ENCODE peak calls at places on chromosome X, in four cellular contexts. E, C, R and K are unnamed samples.

GRCh38 chrX:130171446-130172126 is at the start of gene RAB33A:
- DNase-seq in E (peak; percentile 28), C (peak; percentile 55), R (peak; percentile 87), K (peak; percentile 25)

GRCh38 chrX:73577368-73577767 is 14.4 kb downstream of the CHIC1 start:
- DNase-seq in E (peak; percentile 7), C (no peak), R (no peak), K (no peak)

GRCh38 chrX:71870337-71871098 is 40.1 kb upstream of the NHSL2 start:
- DNase-seq in E (no peak), C (peak; percentile 5), R (no peak), K (peak; percentile 7)

GRCh38 chrX:9318213-9318612 is 146.6 kb upstream of the TBL1X start:
- DNase-seq in E (no peak), C (no peak), R (no peak), K (no peak)

GRCh38 chrX:153864561-153865320 is 21.2 kb downstream of the L1CAM start:
- DNase-seq in E (no peak), C (no peak), R (peak; percentile 70), K (no peak)

GRCh38 chrX:151085207-151085606 is 91.2 kb upstream of the GPR50 start:
- DNase-seq in E (no peak), C (no peak), R (no peak), K (no peak)

GRCh38 chrX:11040405-11040804 is 70.7 kb upstream of the HCCS start:
- DNase-seq in E (no peak), C (no peak), R (no peak), K (no peak)

GRCh38 chrX:151019837-151020236 is 36.7 kb downstream of the HMGB3 start:
- DNase-seq in E (no peak), C (no peak), R (no peak), K (no peak)

GRCh38 chrX:110136136-110136535 is 133.2 kb downstream of the TMEM164 start:
- DNase-seq in E (no peak), C (no peak), R (no peak), K (no peak)